ENCODE peak calls at places on chromosome 9, in seven cellular contexts. X is A549, W is tibial artery, A is kidney epithelial cell, D is mucosa of descending colon, Q is neuronal stem cell, B is choroid plexus epithelial cell. Z is an unnamed sample.

GRCh38 chr9:124197177-124198095 is 60.3 kb upstream of the NEK6 start:
- DNase-seq in W (peak), D (no peak), X (no peak), A (no peak), B (no peak), Q (no peak), Z (peak)

GRCh38 chr9:84187090-84187489 is 153.5 kb downstream of the SLC28A3 start:
- DNase-seq in B (peak), W (no peak), Q (no peak), D (no peak), A (no peak), X (no peak), Z (no peak)

GRCh38 chr9:74493512-74493911 is 3.6 kb upstream of the RORB start:
- DNase-seq in Q (no peak), X (no peak), B (no peak), W (no peak), D (no peak), A (no peak), Z (no peak)

GRCh38 chr9:74032421-74032820 is 464.7 kb upstream of the RORB start:
- DNase-seq in X (no peak), W (no peak), A (no peak), Q (no peak), D (no peak), B (no peak), Z (no peak)

GRCh38 chr9:128249914-128250838 is 25.6 kb downstream of the GOLGA2 start:
- DNase-seq in A (peak), D (peak), B (peak), W (peak), Q (peak), X (peak), Z (peak)

GRCh38 chr9:20447291-20447690 is 175.0 kb downstream of the MLLT3 start:
- DNase-seq in W (no peak), Q (no peak), X (no peak), B (no peak), D (no peak), A (no peak), Z (no peak)

GRCh38 chr9:82082563-82082962 is 94.0 kb downstream of the SPATA31D1 start:
- DNase-seq in D (no peak), B (no peak), Q (no peak), X (no peak), W (no peak), A (no peak), Z (no peak)

GRCh38 chr9:26939934-26940711 is 6.9 kb downstream of the PLAA start:
- DNase-seq in X (no peak), A (no peak), B (no peak), D (no peak), W (no peak), Q (no peak), Z (no peak)

GRCh38 chr9:86947146-86948081 is at the start of gene GAS1:
- DNase-seq in X (peak), A (peak), D (peak), W (peak), Q (peak), B (peak), Z (peak)

GRCh38 chr9:138075496-138075895 is 197.9 kb downstream of the CACNA1B start:
- DNase-seq in X (no peak), B (no peak), A (no peak), D (no peak), W (no peak), Q (no peak), Z (no peak)

GRCh38 chr9:127869310-127870152 is 7.9 kb downstream of the AK1 start:
- DNase-seq in Q (peak), B (peak), X (peak), D (peak), W (peak), A (no peak), Z (peak)

GRCh38 chr9:115057559-115057958 is 60.4 kb downstream of the TNC start:
- DNase-seq in A (no peak), B (peak), D (no peak), X (no peak), Q (no peak), W (no peak), Z (no peak)

GRCh38 chr9:91445135-91445534 is 21.5 kb upstream of the NFIL3 start:
- DNase-seq in D (no peak), A (no peak), X (no peak), B (no peak), Q (no peak), W (no peak), Z (no peak)

GRCh38 chr9:72205513-72205912 is 56.3 kb downstream of the GDA start:
- DNase-seq in X (no peak), D (no peak), W (no peak), Q (no peak), A (no peak), B (no peak), Z (no peak)

GRCh38 chr9:18447131-18447530 is 26.8 kb upstream of the ADAMTSL1 start:
- DNase-seq in X (no peak), D (no peak), W (peak), A (no peak), Q (no peak), B (no peak), Z (no peak)

GRCh38 chr9:93827545-93828330 is 127.4 kb downstream of the BARX1 start:
- DNase-seq in A (no peak), D (peak), X (peak), Q (peak), W (no peak), B (peak), Z (peak)

GRCh38 chr9:93306081-93306480 is 122.1 kb downstream of the WNK2 start:
- DNase-seq in A (no peak), D (no peak), X (no peak), W (no peak), B (no peak), Q (no peak), Z (no peak)

GRCh38 chr9:136268318-136268717 is 22.7 kb upstream of the QSOX2 start:
- DNase-seq in W (no peak), D (no peak), B (peak), A (no peak), X (peak), Q (peak), Z (no peak)

GRCh38 chr9:71909887-71910601 is 949 bp downstream of the ABHD17B start:
- DNase-seq in W (peak), D (peak), A (no peak), Q (peak), B (peak), X (peak), Z (peak)

GRCh38 chr9:93612052-93612795 is 35.8 kb downstream of the PHF2 start:
- DNase-seq in X (no peak), B (no peak), W (no peak), A (no peak), D (no peak), Q (no peak), Z (no peak)

GRCh38 chr9:99184427-99185327 is 37.1 kb downstream of the ALG2 start:
- DNase-seq in Q (peak), W (peak), D (peak), B (peak), X (peak), A (peak), Z (peak)

GRCh38 chr9:113511047-113511521 is 47.6 kb downstream of the RGS3 start:
- DNase-seq in W (no peak), D (peak), B (no peak), X (no peak), A (no peak), Q (no peak), Z (no peak)

GRCh38 chr9:19690128-19690527 is 98.7 kb downstream of the SLC24A2 start:
- DNase-seq in W (no peak), D (no peak), B (no peak), A (no peak), X (no peak), Q (no peak), Z (no peak)

GRCh38 chr9:137372693-137373610 is 50.0 kb downstream of the EXD3 start:
- DNase-seq in X (no peak), B (no peak), Q (no peak), A (no peak), D (peak), W (no peak), Z (no peak)

GRCh38 chr9:6845881-6846280 is 88.1 kb downstream of the KDM4C start:
- DNase-seq in A (peak), X (peak), D (no peak), B (peak), W (no peak), Q (peak), Z (no peak)

GRCh38 chr9:75889577-75889976 is 896 bp upstream of the PCSK5 start:
- DNase-seq in B (no peak), X (no peak), A (no peak), W (peak), Q (no peak), D (no peak), Z (no peak)

GRCh38 chr9:113178087-113178486 is 27.3 kb downstream of the SLC31A2 start:
- DNase-seq in B (peak), A (no peak), D (no peak), W (no peak), X (no peak), Q (no peak), Z (no peak)

GRCh38 chr9:91425270-91425669 is 1.6 kb upstream of the NFIL3 start:
- DNase-seq in X (no peak), D (no peak), Q (no peak), W (no peak), B (no peak), A (no peak), Z (no peak)

GRCh38 chr9:110555971-110556370 is 23.6 kb downstream of the SVEP1 start:
- DNase-seq in D (no peak), W (peak), B (peak), A (no peak), Q (no peak), X (peak), Z (peak)

GRCh38 chr9:123679330-123679987 is 250.5 kb downstream of the DENND1A start:
- DNase-seq in X (no peak), W (no peak), D (peak), A (no peak), B (peak), Q (no peak), Z (no peak)

GRCh38 chr9:68872026-68872501 is 141.8 kb downstream of the PRKACG start:
- DNase-seq in A (no peak), B (no peak), Q (peak), W (no peak), X (no peak), D (no peak), Z (no peak)

GRCh38 chr9:92986175-92987110 is 39.1 kb downstream of the FGD3 start:
- DNase-seq in A (no peak), B (peak), W (no peak), Q (no peak), D (no peak), X (peak), Z (no peak)

GRCh38 chr9:136607334-136607919 is 55.3 kb upstream of the EGFL7 start:
- DNase-seq in Q (no peak), B (no peak), D (no peak), A (no peak), X (no peak), W (no peak), Z (no peak)

GRCh38 chr9:115786321-115786720 is 367.3 kb upstream of the PAPPA start:
- DNase-seq in W (no peak), D (no peak), A (no peak), Q (no peak), X (no peak), B (peak), Z (no peak)

GRCh38 chr9:95425910-95426551 is 90.7 kb downstream of the PTCH1 start:
- DNase-seq in X (peak), A (peak), Q (no peak), B (peak), D (no peak), W (no peak), Z (no peak)

GRCh38 chr9:131096490-131097258 is at the start of gene AIF1L:
- DNase-seq in A (no peak), X (no peak), D (no peak), W (no peak), Q (peak), B (no peak), Z (no peak)

GRCh38 chr9:131094015-131094414 is 2.3 kb upstream of the AIF1L start:
- DNase-seq in A (no peak), D (no peak), Q (no peak), B (no peak), W (no peak), X (no peak), Z (no peak)

GRCh38 chr9:131094622-131095021 is 1.7 kb upstream of the AIF1L start:
- DNase-seq in W (no peak), A (no peak), Q (no peak), D (no peak), X (no peak), B (peak), Z (no peak)

GRCh38 chr9:131097259-131097947 is 1.1 kb downstream of the AIF1L start:
- DNase-seq in X (no peak), Q (no peak), A (no peak), B (no peak), W (no peak), D (no peak), Z (no peak)

DNA sequence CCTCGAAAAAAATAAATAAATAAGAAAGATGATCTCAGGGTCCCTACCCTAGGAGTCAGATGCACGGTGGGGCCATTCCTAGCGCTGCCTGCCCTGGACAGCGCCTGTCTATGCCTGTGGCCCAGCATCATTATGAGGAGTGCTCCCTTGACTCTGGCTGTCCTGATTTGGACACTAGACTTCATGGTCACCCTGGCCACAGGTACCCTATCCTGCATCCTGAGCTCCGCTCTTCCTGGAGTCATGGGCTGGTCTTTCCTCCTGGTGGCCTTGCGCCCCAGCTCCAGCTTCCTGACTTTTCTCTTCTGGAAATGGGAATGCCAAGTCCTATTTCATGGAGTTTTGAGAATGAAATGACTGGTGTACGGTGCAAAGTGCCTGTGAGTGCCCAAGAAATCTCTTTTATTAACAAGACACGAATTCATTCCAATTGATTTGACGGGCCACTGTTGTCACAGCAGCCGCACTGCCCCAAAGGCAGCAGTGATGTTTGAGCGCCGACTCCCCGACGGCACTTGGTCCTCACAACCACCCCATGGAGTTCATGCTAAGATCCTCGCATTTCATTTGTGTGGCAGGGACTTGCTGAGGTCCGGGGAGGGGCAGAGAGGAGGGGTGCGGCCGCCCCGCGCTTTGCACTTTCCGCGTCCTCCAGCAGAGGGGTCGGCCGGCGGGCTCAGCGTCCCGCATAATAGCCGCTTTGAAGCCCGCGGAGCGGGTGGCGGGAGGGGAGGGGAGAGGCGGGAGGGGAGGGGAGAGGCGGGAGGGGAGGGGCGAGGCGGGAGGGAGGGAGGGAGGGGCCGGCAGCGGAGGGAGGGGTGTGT is 453 bp upstream of the AIF1L start:
- DNase-seq in Q (peak), B (no peak), W (no peak), A (no peak), D (no peak), X (peak), Z (no peak)
- H3K4me3 ChIP-seq in Q (peak), B (no peak), W (peak), A (peak), D (no peak), X (peak), Z (no peak)

GRCh38 chr9:130660326-130660682 is 4.1 kb upstream of the PRDM12 start:
- DNase-seq in B (no peak), X (no peak), D (no peak), Q (no peak), A (no peak), W (no peak), Z (no peak)

GRCh38 chr9:130660683-130661460 is 3.5 kb upstream of the PRDM12 start:
- DNase-seq in X (no peak), Q (no peak), A (no peak), B (no peak), D (no peak), W (no peak), Z (no peak)

GRCh38 chr9:130662927-130663257 is 1.5 kb upstream of the PRDM12 start:
- DNase-seq in A (no peak), Q (no peak), B (no peak), W (no peak), X (no peak), D (no peak), Z (no peak)

GRCh38 chr9:130662099-130662926 is 2.1 kb upstream of the PRDM12 start:
- DNase-seq in B (no peak), A (no peak), Q (no peak), D (no peak), X (no peak), W (no peak), Z (no peak)

GRCh38 chr9:130661461-130662098 is 2.8 kb upstream of the PRDM12 start:
- DNase-seq in Q (no peak), A (no peak), D (no peak), X (no peak), B (no peak), W (no peak), Z (no peak)
- H3K4me3 ChIP-seq in Q (no peak), A (no peak), D (no peak), X (peak), B (no peak), W (peak), Z (no peak)

GRCh38 chr9:382383-382782 is 167.7 kb downstream of the DOCK8 start:
- DNase-seq in B (no peak), W (no peak), Q (no peak), X (no peak), D (no peak), A (no peak), Z (no peak)
- H3K4me3 ChIP-seq in B (no peak), W (no peak), Q (no peak), X (no peak), D (no peak), A (no peak), Z (no peak)

DNA sequence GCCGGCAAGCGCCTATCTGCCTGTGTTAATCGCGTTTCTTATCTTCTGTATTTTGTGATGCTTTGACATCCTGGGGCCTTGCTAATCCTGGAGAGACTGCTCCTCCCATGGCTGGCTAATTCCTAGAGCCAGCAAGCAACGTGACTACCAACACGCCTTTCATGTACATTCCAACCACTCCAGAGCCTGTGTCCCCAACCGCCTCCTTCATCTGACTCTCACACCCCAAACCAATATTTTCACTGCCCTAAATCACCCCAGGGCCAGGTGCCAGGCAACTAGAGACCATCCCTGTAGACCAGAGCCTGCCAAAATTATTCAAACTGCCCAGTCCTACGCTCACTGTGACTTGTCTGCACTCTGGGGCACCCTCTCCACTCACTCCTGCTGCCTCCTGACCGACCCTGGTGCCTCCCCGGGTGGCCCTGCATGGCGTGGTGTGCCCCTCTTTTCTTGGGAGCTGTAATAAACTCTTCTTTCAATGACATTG is 50.5 kb upstream of the COL5A1 start:
- DNase-seq in X (no peak), Q (no peak), W (no peak), A (no peak), D (no peak), B (peak), Z (peak)
- H3K4me3 ChIP-seq in X (no peak), Q (no peak), W (no peak), A (no peak), D (no peak), B (no peak), Z (no peak)

DNA sequence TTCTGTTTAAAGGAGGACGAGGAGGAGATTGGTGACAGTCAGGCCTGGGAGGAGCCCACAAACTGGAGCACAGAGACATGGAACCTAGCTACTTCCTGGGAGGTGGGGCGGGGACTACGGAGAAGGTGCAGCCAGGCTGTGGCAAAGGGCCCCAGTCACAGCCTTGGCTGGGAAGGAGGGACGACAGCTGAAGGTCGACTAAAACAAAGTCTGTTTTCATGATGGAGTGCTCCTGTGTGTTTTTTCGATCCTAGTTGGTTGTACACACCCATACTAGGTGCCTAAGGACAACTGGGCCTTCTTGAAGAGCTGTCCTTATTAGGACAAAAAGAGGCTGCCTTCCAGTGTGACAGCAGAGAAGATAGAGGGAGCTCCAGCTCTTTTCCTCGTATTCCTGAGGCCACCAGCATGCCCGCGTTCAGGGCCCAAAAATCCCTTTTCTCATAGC is 2.9 kb downstream of the CCDC107 start:
- DNase-seq in A (no peak), D (no peak), W (peak), B (peak), Q (no peak), X (peak), Z (no peak)
- H3K4me3 ChIP-seq in A (no peak), D (no peak), W (peak), B (no peak), Q (no peak), X (no peak), Z (no peak)

DNA sequence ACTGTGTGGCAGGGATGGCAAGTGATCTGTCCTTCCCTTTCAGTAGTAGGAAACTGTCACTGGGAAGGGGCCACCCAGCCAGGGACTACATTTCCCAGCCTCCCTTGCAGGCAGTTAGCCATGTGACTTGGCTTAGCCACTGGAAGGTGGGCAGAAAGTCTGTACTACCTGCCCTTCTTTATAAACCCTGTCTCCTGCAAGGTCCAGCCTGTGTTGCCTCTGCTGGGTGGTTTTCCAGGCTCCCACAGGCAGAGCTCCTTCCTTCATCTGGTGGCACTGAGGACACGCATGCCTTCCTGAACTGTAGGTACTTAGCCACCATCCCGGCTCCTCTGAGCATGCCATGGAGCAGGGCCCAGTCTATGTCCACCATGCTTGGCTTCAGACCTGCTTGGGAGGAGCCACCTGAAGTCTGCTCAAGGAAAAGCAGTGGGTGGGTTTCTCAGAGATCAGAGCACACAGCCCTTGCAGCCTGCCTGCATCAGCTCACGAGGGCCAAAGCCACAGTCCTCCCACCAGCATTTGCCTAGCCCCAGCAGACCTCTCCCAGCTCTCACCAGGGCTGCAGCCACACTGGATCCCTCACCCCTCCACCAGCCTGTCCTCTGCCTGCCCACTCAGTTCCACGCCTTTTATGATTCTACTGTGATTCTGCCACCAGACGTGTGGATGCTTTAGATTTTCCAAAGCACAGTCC is 16.7 kb upstream of the SLC25A51 start:
- DNase-seq in B (no peak), W (no peak), D (no peak), A (no peak), Q (peak), X (peak), Z (no peak)
- H3K4me3 ChIP-seq in B (no peak), W (no peak), D (no peak), A (no peak), Q (no peak), X (no peak), Z (no peak)